ENCODE peak calls at places on chromosomes 4 and X, in nine cellular contexts. U is psoas muscle, L is HCT116, E is cardiac muscle cell, G is sigmoid colon, J is H1, X is OCI-LY7, W is HepG2, I is fibroblast of lung. D is an unnamed sample.

GRCh38 chr4:180164799-180165198 is 2078.4 kb upstream of the TENM3 start:
- DNase-seq in U (no peak), L (no peak), E (no peak), G (no peak), J (no peak), X (no peak), W (peak; percentile 1), I (peak; percentile 94), D (no peak)

GRCh38 chr4:12579172-12579571 is 905.0 kb downstream of the RAB28 start:
- DNase-seq in U (no peak), L (no peak), E (peak; percentile 70), G (no peak), J (no peak), X (no peak), W (no peak), I (peak; percentile 1), D (no peak)

GRCh38 chr4:88008133-88008621 is 742 bp downstream of the PKD2 start:
- DNase-seq in U (peak; percentile 50), L (no peak), E (peak; percentile 60), G (peak; percentile 75), J (peak; percentile 64), X (peak; percentile 37), W (peak; percentile 26), I (peak; percentile 48), D (peak; percentile 43)

GRCh38 chr4:19239565-19239964 is 1012.1 kb upstream of the SLIT2 start:
- DNase-seq in U (no peak), L (no peak), E (peak; percentile 16), G (no peak), J (no peak), X (no peak), W (no peak), I (no peak), D (no peak)

GRCh38 chr4:54802336-54802735 is 144.6 kb downstream of the KIT start:
- DNase-seq in U (no peak), L (no peak), E (peak; percentile 22), G (no peak), J (no peak), X (no peak), W (no peak), I (peak; percentile 21), D (no peak)

GRCh38 chrX:1582686-1583437 is 8.5 kb upstream of the AKAP17A start:
- DNase-seq in U (no peak), L (peak; percentile 55), E (peak; percentile 11), G (no peak), J (peak; percentile 27), X (peak; percentile 58), W (peak; percentile 63), I (no peak), D (no peak)

GRCh38 chr4:77095101-77095826 is 19.5 kb upstream of the CCNI start:
- DNase-seq in U (peak; percentile 70), L (peak; percentile 49), E (peak; percentile 74), G (peak; percentile 86), J (peak; percentile 79), X (peak; percentile 87), W (peak; percentile 49), I (peak; percentile 63), D (peak; percentile 78)

GRCh38 chr4:82787342-82787741 is 11.3 kb downstream of the SCD5 start:
- DNase-seq in U (no peak), L (no peak), E (peak; percentile 39), G (no peak), J (no peak), X (no peak), W (no peak), I (no peak), D (no peak)

GRCh38 chrX:100721328-100721727 is 10.6 kb downstream of the SYTL4 start:
- DNase-seq in U (no peak), L (no peak), E (no peak), G (no peak), J (no peak), X (no peak), W (no peak), I (no peak), D (no peak)

GRCh38 chrX:145533534-145533933 is 284.1 kb upstream of the SLITRK2 start:
- DNase-seq in U (no peak), L (no peak), E (no peak), G (no peak), J (no peak), X (no peak), W (no peak), I (no peak), D (no peak)

GRCh38 chrX:65750674-65751469 is 83.4 kb downstream of the MSN start:
- DNase-seq in U (no peak), L (no peak), E (no peak), G (no peak), J (no peak), X (no peak), W (no peak), I (no peak), D (no peak)

GRCh38 chrX:10634681-10635161 is 14.3 kb upstream of the MID1 start:
- DNase-seq in U (no peak), L (peak; percentile 81), E (peak; percentile 59), G (no peak), J (no peak), X (no peak), W (no peak), I (peak; percentile 78), D (no peak)

GRCh38 chrX:15761564-15762191 is 23.6 kb downstream of the CA5B start:
- DNase-seq in U (no peak), L (no peak), E (peak; percentile 38), G (no peak), J (no peak), X (peak; percentile 43), W (no peak), I (peak; percentile 26), D (no peak)

GRCh38 chrX:108001218-108001814 is 19.1 kb upstream of the TEX13B start:
- DNase-seq in U (no peak), L (peak; percentile 21), E (peak; percentile 66), G (no peak), J (no peak), X (peak; percentile 53), W (peak; percentile 11), I (peak; percentile 58), D (no peak)

GRCh38 chrX:136047969-136048368 is 62.7 kb downstream of the SLC9A6 start:
- DNase-seq in U (no peak), L (no peak), E (no peak), G (no peak), J (no peak), X (no peak), W (no peak), I (peak; percentile 43), D (no peak)

GRCh38 chr4:61350932-61351331 is 150.8 kb downstream of the ADGRL3 start:
- DNase-seq in U (no peak), L (no peak), E (no peak), G (no peak), J (no peak), X (no peak), W (no peak), I (no peak), D (no peak)
- TF ChIP-seq CTCF in U (no peak), L (no peak), E (no peak), G (no peak), J (no peak), X (no peak), W (no peak), I (no peak), D (no peak)

DNA sequence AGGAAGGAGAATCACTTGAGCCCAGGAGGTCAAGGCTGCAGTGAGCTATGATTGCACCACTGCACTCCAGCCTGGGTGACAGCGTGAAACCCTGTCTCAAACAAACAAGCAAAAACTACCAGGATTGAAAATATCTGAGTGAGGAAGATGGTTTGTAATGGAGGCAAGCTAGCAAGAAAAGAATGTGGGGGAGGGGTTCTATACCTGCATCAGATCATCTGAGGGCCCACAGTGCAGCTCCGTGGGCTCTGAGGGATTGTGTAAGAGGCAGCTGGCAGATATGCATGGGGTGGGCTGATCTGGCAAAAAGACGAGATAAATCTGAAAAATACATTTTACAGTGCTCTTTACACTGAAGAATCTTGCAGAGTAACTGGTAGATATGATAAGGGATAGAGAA is 28.9 kb upstream of the CHRNA9 start:
- DNase-seq in U (no peak), L (no peak), E (no peak), G (peak; percentile 19), J (no peak), X (peak; percentile 41), W (no peak), I (no peak), D (no peak)
- H3K4me1 ChIP-seq in U (no peaks in the 10 kb centered on the region), L (peaks cover 8% of the 10 kb centered on the region), E (no peaks in the 10 kb centered on the region), G (no peaks in the 10 kb centered on the region), J (peaks cover 13% of the 10 kb centered on the region), X (peaks cover 81% of the 10 kb centered on the region), W (peaks cover 5% of the 10 kb centered on the region), I (no peaks in the 10 kb centered on the region), D (peaks cover 4% of the 10 kb centered on the region)

GRCh38 chr4:187478292-187479205 is 517.0 kb upstream of the ZFP42 start:
- DNase-seq in U (no peak), L (no peak), E (peak; percentile 4), G (no peak), J (no peak), X (no peak), W (no peak), I (peak; percentile 93), D (no peak)
- H3K4me3 ChIP-seq in U (no peak overlapping the region), L (no peak overlapping the region), E (no peak overlapping the region), G (no peak overlapping the region), J (no peak overlapping the region), X (no peak overlapping the region), W (no peak overlapping the region), I (no peak overlapping the region), D (no peak overlapping the region)

GRCh38 chrX:148661035-148661434 is 160.6 kb downstream of the AFF2 start:
- DNase-seq in U (no peak), L (no peak), E (peak; percentile 17), G (no peak), J (no peak), X (no peak), W (no peak), I (peak; percentile 60), D (no peak)
- TF ChIP-seq CTCF in U (no peak), L (no peak), E (no peak), G (no peak), J (no peak), X (no peak), W (no peak), I (no peak), D (no peak)

DNA sequence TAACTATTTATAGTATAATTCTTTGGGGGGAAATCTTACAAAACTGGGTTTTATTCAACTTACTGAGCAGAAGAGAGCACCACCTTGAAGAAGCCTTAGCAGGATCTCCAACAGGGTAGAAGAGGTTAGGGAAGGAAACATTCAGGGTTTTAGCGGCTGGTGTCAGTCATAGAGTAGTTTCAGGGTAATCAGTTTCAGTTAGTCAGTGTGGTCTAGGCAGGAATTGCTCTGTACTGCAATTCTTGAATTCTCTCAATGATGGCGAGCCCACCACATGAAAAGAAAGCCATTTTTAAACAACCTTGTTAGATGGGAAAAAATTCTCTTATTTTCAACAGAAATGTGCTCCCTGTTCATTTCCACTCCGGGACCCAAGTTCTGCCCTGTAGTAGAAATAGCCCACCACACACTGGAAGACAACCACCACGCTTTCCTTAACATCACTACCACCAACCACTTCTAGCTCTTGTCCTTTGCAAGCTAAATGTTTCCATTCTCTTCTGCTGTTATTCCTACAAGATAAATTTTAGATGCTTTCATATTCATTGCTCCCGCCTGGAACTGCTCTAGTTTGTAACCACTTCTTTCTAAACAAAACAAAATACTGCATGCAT is 25.9 kb downstream of the COL25A1 start:
- DNase-seq in U (no peak), L (no peak), E (no peak), G (no peak), J (no peak), X (no peak), W (no peak), I (no peak), D (no peak)
- H3K4me1 ChIP-seq in U (no peaks in the 10 kb centered on the region), L (no peaks in the 10 kb centered on the region), E (no peaks in the 10 kb centered on the region), G (no peaks in the 10 kb centered on the region), J (no peaks in the 10 kb centered on the region), X (peaks cover 4% of the 10 kb centered on the region), W (no peaks in the 10 kb centered on the region), I (no peaks in the 10 kb centered on the region), D (no peaks in the 10 kb centered on the region)

GRCh38 chrX:133410555-133410954 is 4.7 kb downstream of the GPC4 start:
- DNase-seq in U (no peak), L (no peak), E (no peak), G (no peak), J (no peak), X (no peak), W (no peak), I (no peak), D (no peak)
- H3K4me3 ChIP-seq in U (no peak overlapping the region), L (no peak overlapping the region), E (no peak overlapping the region), G (no peak overlapping the region), J (no peak overlapping the region), X (no peak overlapping the region), W (no peak overlapping the region), I (no peak overlapping the region), D (no peak overlapping the region)